ENCODE peak calls at places on chromosomes 3 and 15, in nine cellular contexts. Q is substantia nigra, D is iPS-NIHi11, E is fibroblast of pulmonary artery, I is NCI-H1105, C is H9, P is anterior cingulate cortex, N is CMK, L is ELF-1. O is an unnamed sample.

GRCh38 chr3:41196499-41197410 is 2.5 kb upstream of the CTNNB1 start:
- DNase-seq in L (no peak), N (no peak), C (no peak), D (no peak), Q (no peak), E (no peak), I (no peak), P (no peak), O (no peak)

GRCh38 chr3:191393146-191393545 is 62.8 kb upstream of the UTS2B start:
- DNase-seq in E (peak), C (no peak), L (no peak), N (no peak), P (no peak), Q (no peak), I (no peak), D (no peak), O (no peak)

GRCh38 chr15:68479406-68479805 is 47.4 kb upstream of the ITGA11 start:
- DNase-seq in C (no peak), L (no peak), D (no peak), I (no peak), N (no peak), P (no peak), Q (no peak), E (peak), O (no peak)

GRCh38 chr15:78168591-78168990 is 19.4 kb downstream of the IDH3A start:
- DNase-seq in Q (no peak), D (no peak), P (no peak), N (no peak), E (no peak), L (no peak), I (no peak), C (no peak), O (no peak)

GRCh38 chr15:73691398-73691797 is 7.2 kb downstream of the CD276 start:
- DNase-seq in C (peak), D (peak), L (peak), I (no peak), N (no peak), P (no peak), Q (no peak), E (peak), O (no peak)

GRCh38 chr3:11995061-11995460 is 9.1 kb upstream of the SYN2 start:
- DNase-seq in I (peak), N (no peak), D (peak), Q (no peak), P (no peak), L (peak), C (peak), E (no peak), O (no peak)

GRCh38 chr3:179146911-179147570 is 1.1 kb upstream of the PIK3CA start:
- DNase-seq in D (peak), L (peak), Q (no peak), E (peak), I (peak), C (no peak), N (peak), P (no peak), O (peak)

GRCh38 chr15:64800476-64800875 is 25.0 kb downstream of the PIF1 start:
- DNase-seq in L (no peak), Q (no peak), E (no peak), D (no peak), C (no peak), P (no peak), N (no peak), I (no peak), O (no peak)

GRCh38 chr3:124049203-124049748 is 57.4 kb upstream of the ROPN1 start:
- DNase-seq in P (no peak), N (no peak), L (no peak), Q (no peak), E (no peak), D (no peak), C (no peak), I (no peak), O (no peak)

GRCh38 chr15:40992241-40992741 is 39.0 kb downstream of the CHAC1 start:
- DNase-seq in I (no peak), D (no peak), Q (no peak), N (no peak), C (no peak), L (no peak), E (peak), P (no peak), O (no peak)

GRCh38 chr3:106120334-106120733 is 251.5 kb upstream of the CBLB start:
- DNase-seq in L (no peak), Q (no peak), P (no peak), D (no peak), N (no peak), E (peak), C (no peak), I (no peak), O (no peak)

GRCh38 chr3:184275961-184276910 is at the start of gene ECE2:
- DNase-seq in P (no peak), Q (no peak), D (peak), N (no peak), C (no peak), L (no peak), E (no peak), I (no peak), O (no peak)

GRCh38 chr3:111714305-111714704 is 119.2 kb upstream of the ZBED2 start:
- DNase-seq in E (peak), C (peak), P (no peak), Q (no peak), N (no peak), L (peak), I (no peak), D (peak), O (no peak)

GRCh38 chr3:120432105-120432860 is 18.5 kb downstream of the FSTL1 start:
- DNase-seq in N (no peak), Q (no peak), P (no peak), E (peak), D (peak), C (peak), L (peak), I (no peak), O (no peak)

GRCh38 chr3:44926921-44927320 is 49.1 kb downstream of the ZDHHC3 start:
- DNase-seq in Q (no peak), I (no peak), P (no peak), E (no peak), N (peak), C (no peak), D (no peak), L (no peak), O (no peak)

GRCh38 chr3:172892158-172892557 is 141.6 kb downstream of the ECT2 start:
- DNase-seq in C (no peak), L (no peak), E (peak), I (no peak), D (no peak), P (no peak), N (no peak), Q (no peak), O (no peak)

GRCh38 chr3:5226783-5227182 is 39.3 kb downstream of the EDEM1 start:
- DNase-seq in L (no peak), N (no peak), I (no peak), C (no peak), Q (no peak), E (peak), D (no peak), P (no peak), O (no peak)

GRCh38 chr15:61828860-61829513 is 231.3 kb downstream of the VPS13C start:
- DNase-seq in I (no peak), D (no peak), C (no peak), E (no peak), Q (no peak), N (no peak), P (no peak), L (no peak), O (no peak)

GRCh38 chr15:96978937-96979473 is 648.5 kb downstream of the NR2F2 start:
- DNase-seq in P (no peak), I (no peak), E (no peak), C (no peak), Q (no peak), L (no peak), D (no peak), N (no peak), O (no peak)

GRCh38 chr3:139202226-139202958 is 141.4 kb upstream of the MRPS22 start:
- DNase-seq in I (no peak), Q (peak), E (no peak), P (peak), C (peak), D (peak), L (peak), N (no peak), O (no peak)

GRCh38 chr3:99939834-99940233 is 122.2 kb downstream of the CMSS1 start:
- DNase-seq in D (no peak), C (no peak), N (no peak), P (no peak), I (no peak), E (no peak), Q (no peak), L (no peak), O (no peak)

GRCh38 chr3:188187055-188187454 is 33.1 kb downstream of the LPP start:
- DNase-seq in C (no peak), I (no peak), L (no peak), D (no peak), P (no peak), Q (no peak), N (no peak), E (no peak), O (no peak)

GRCh38 chr3:15377961-15378791 is 45.8 kb upstream of the SH3BP5 start:
- DNase-seq in I (peak), P (peak), L (peak), N (peak), C (peak), Q (peak), E (peak), D (peak), O (peak)

GRCh38 chr3:134299185-134299887 is 48.7 kb upstream of the RYK start:
- DNase-seq in P (no peak), D (no peak), L (no peak), E (peak), Q (no peak), C (no peak), I (no peak), N (no peak), O (no peak)

GRCh38 chr15:55802600-55803376 is 59.8 kb upstream of the PRTG start:
- DNase-seq in I (no peak), D (no peak), Q (no peak), P (no peak), L (peak), E (no peak), N (no peak), C (no peak), O (no peak)

GRCh38 chr15:89090791-89091666 is 2.8 kb downstream of the ABHD2 start:
- DNase-seq in E (peak), C (no peak), P (no peak), I (no peak), Q (no peak), L (no peak), N (no peak), D (no peak), O (peak)

GRCh38 chr3:140505256-140505655 is 172.6 kb upstream of the TRIM42 start:
- DNase-seq in L (peak), I (no peak), Q (no peak), D (peak), P (no peak), N (no peak), E (peak), C (no peak), O (no peak)

GRCh38 chr15:89494941-89495637 is 1.3 kb downstream of the RHCG start:
- DNase-seq in Q (no peak), C (peak), I (no peak), N (peak), L (peak), P (no peak), D (peak), E (peak), O (no peak)

GRCh38 chr3:189108032-189108431 is 63.7 kb upstream of the TPRG1 start:
- DNase-seq in N (no peak), E (no peak), P (no peak), L (no peak), C (no peak), I (no peak), D (no peak), Q (no peak), O (no peak)

GRCh38 chr15:91939432-91939831 is 85.9 kb downstream of the SLCO3A1 start:
- DNase-seq in E (no peak), P (no peak), L (no peak), I (no peak), D (no peak), C (no peak), N (no peak), Q (no peak), O (no peak)